ENCODE peak calls at places on chromosomes 7 and 10, in six cellular contexts. Q is colonic mucosa, M is tibial artery, P is uterus, O is K562, R is prostate gland. D is an unnamed sample.

GRCh38 chr10:44968101-44968886 is 8.7 kb downstream of the RASSF4 start:
- DNase-seq in M (peak; percentile 84), R (no peak), O (no peak), Q (peak; percentile 29), P (peak; percentile 51), D (peak; percentile 71)

GRCh38 chr10:22159979-22160378 is 57.8 kb downstream of the EBLN1 start:
- DNase-seq in M (no peak), P (no peak), O (no peak), Q (no peak), R (no peak), D (no peak)

GRCh38 chr10:84256510-84257342 is 11.9 kb downstream of the RGR start:
- DNase-seq in Q (peak; percentile 62), P (no peak), O (peak; percentile 85), R (no peak), M (no peak), D (peak; percentile 50)

GRCh38 chr7:106238830-106239229 is 46.0 kb downstream of the NAMPT start:
- DNase-seq in R (no peak), O (no peak), Q (no peak), P (no peak), M (no peak), D (no peak)

GRCh38 chr10:33055636-33056035 is 97.6 kb upstream of the ITGB1 start:
- DNase-seq in P (no peak), Q (no peak), O (no peak), M (no peak), R (no peak), D (no peak)

GRCh38 chr7:140005754-140006503 is 56.8 kb downstream of the PARP12 start:
- DNase-seq in Q (peak; percentile 33), R (no peak), M (no peak), P (no peak), O (peak; percentile 83), D (no peak)

GRCh38 chr10:52491246-52492000 is 177.3 kb downstream of the DKK1 start:
- DNase-seq in Q (no peak), M (no peak), R (no peak), O (no peak), P (no peak), D (no peak)

GRCh38 chr10:94123253-94123995 is 129.7 kb downstream of the PLCE1 start:
- DNase-seq in Q (no peak), O (no peak), M (no peak), R (no peak), P (no peak), D (no peak)

GRCh38 chr10:120942806-120943413 is 91.7 kb downstream of the WDR11 start:
- DNase-seq in P (peak; percentile 78), O (peak; percentile 61), R (peak; percentile 82), Q (peak; percentile 83), M (peak; percentile 74), D (peak; percentile 74)

GRCh38 chr10:90887555-90887954 is 15.8 kb downstream of the RPP30 start:
- DNase-seq in O (no peak), R (peak; percentile 50), P (no peak), Q (peak; percentile 65), M (no peak), D (no peak)

GRCh38 chr7:47534322-47535032 is 47.4 kb downstream of the TNS3 start:
- DNase-seq in M (no peak), O (peak; percentile 17), Q (no peak), P (no peak), R (no peak), D (no peak)

GRCh38 chr10:103872137-103872933 is 17.0 kb upstream of the SH3PXD2A start:
- DNase-seq in O (no peak), M (no peak), R (peak; percentile 36), Q (no peak), P (no peak), D (peak; percentile 32)

GRCh38 chr7:137354361-137354760 is 10.8 kb upstream of the PTN start:
- DNase-seq in R (no peak), O (no peak), Q (no peak), P (no peak), M (no peak), D (no peak)

GRCh38 chr7:25007668-25008067 is 27.7 kb upstream of the OSBPL3 start:
- DNase-seq in R (no peak), O (no peak), M (no peak), Q (no peak), P (no peak), D (no peak)

GRCh38 chr10:30758341-30758740 is 128.8 kb upstream of the LYZL2 start:
- DNase-seq in P (no peak), O (no peak), R (no peak), M (no peak), Q (no peak), D (no peak)

GRCh38 chr10:4246881-4247358 is 461.9 kb upstream of the KLF6 start:
- DNase-seq in Q (no peak), P (no peak), M (no peak), O (no peak), R (no peak), D (no peak)

GRCh38 chr10:8071006-8071405 is 16.5 kb downstream of the GATA3 start:
- DNase-seq in O (no peak), Q (no peak), P (no peak), M (no peak), R (no peak), D (no peak)

GRCh38 chr10:110544958-110545537 is 22.4 kb upstream of the SMC3 start:
- DNase-seq in R (no peak), O (no peak), M (no peak), P (no peak), Q (no peak), D (no peak)

GRCh38 chr7:81725003-81725402 is 44.8 kb downstream of the HGF start:
- DNase-seq in Q (no peak), O (no peak), R (no peak), P (no peak), M (no peak), D (no peak)

GRCh38 chr7:99386584-99387238 is 12.2 kb downstream of the ARPC1B start:
- DNase-seq in Q (no peak), M (no peak), O (no peak), R (no peak), P (no peak), D (no peak)

GRCh38 chr10:79407811-79408795 is 37.3 kb downstream of the ZCCHC24 start:
- DNase-seq in P (peak; percentile 86), O (no peak), Q (no peak), R (no peak), M (peak; percentile 58), D (peak; percentile 65)

GRCh38 chr7:150737265-150738055 is at the start of gene GIMAP5:
- DNase-seq in P (no peak), M (peak; percentile 38), R (no peak), O (no peak), Q (no peak), D (peak; percentile 53)

GRCh38 chr7:150736864-150737263 is 354 bp upstream of the GIMAP5 start:
- DNase-seq in O (no peak), P (no peak), M (no peak), R (no peak), Q (no peak), D (no peak)

GRCh38 chr7:150740053-150740452 is 2.8 kb downstream of the GIMAP5 start:
- DNase-seq in R (no peak), M (no peak), Q (no peak), O (no peak), P (no peak), D (no peak)

GRCh38 chr7:150738092-150739044 is 1.1 kb downstream of the GIMAP5 start:
- DNase-seq in Q (no peak), P (no peak), R (no peak), O (no peak), M (no peak), D (no peak)

GRCh38 chr7:150739045-150739432 is 1.8 kb downstream of the GIMAP5 start:
- DNase-seq in R (no peak), P (no peak), O (no peak), Q (no peak), M (no peak), D (no peak)
- H3K4me3 ChIP-seq in R (peak overlapping the region; percentile 17), P (peak overlapping the region; percentile 31), O (no peak overlapping the region), Q (peak overlapping the region; percentile 29), M (peak overlapping the region; percentile 42), D (peak overlapping the region; percentile 63)

GRCh38 chr10:130985158-130985753 is 326.3 kb downstream of the TCERG1L start:
- DNase-seq in M (peak; percentile 6), Q (no peak), O (no peak), R (no peak), P (no peak), D (no peak)

GRCh38 chr10:130989670-130990247 is 321.8 kb downstream of the TCERG1L start:
- DNase-seq in M (peak; percentile 12), O (no peak), R (no peak), Q (no peak), P (no peak), D (no peak)

GRCh38 chr10:130984686-130985085 is 326.8 kb downstream of the TCERG1L start:
- DNase-seq in R (no peak), O (no peak), P (no peak), M (no peak), Q (no peak), D (no peak)

GRCh38 chr10:130987401-130987800 is 324.1 kb downstream of the TCERG1L start:
- DNase-seq in Q (no peak), R (no peak), O (no peak), P (no peak), M (peak; percentile 9), D (no peak)

GRCh38 chr10:130986828-130987227 is 324.7 kb downstream of the TCERG1L start:
- DNase-seq in P (no peak), Q (no peak), R (no peak), O (no peak), M (no peak), D (no peak)
- H3K4me1 ChIP-seq in P (no peaks in the 10 kb centered on the region), Q (no peaks in the 10 kb centered on the region), R (no peaks in the 10 kb centered on the region), O (no peaks in the 10 kb centered on the region), M (no peaks in the 10 kb centered on the region), D (no peaks in the 10 kb centered on the region)

DNA sequence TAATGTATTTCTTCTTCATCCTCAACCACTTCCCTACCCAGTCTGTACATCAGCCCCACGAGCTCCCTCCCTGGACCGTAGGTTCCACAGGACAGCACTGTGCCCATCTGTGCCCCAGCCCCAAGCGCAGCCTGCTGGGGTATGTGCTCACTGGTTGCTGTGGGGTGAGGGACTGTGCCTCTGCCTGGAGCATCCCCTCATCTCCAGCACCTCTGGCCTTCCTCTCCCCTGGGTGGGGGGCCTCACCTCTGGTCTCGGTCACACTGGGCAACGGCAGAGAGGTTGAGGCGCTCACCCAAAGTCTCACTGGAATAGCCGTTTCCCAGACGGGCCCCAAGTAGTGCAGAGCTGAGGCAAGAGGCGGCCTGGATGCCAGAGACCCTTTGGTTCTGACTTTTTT is 1.5 kb upstream of the PRKAR1B start:
- DNase-seq in R (no peak), M (no peak), Q (peak; percentile 15), P (no peak), O (no peak), D (no peak)
- H3K4me3 ChIP-seq in R (no peak overlapping the region), M (no peak overlapping the region), Q (no peak overlapping the region), P (no peak overlapping the region), O (peak overlapping the region; percentile 86), D (peak overlapping the region; percentile 32)

GRCh38 chr7:6163402-6163801 is 109.0 kb downstream of the CYTH3 start:
- DNase-seq in Q (no peak), R (no peak), P (no peak), O (no peak), M (no peak), D (no peak)

GRCh38 chr7:6161463-6162330 is 110.7 kb downstream of the CYTH3 start:
- DNase-seq in M (no peak), Q (no peak), R (no peak), P (no peak), O (no peak), D (no peak)

GRCh38 chr7:6164010-6164409 is 108.4 kb downstream of the CYTH3 start:
- DNase-seq in O (no peak), M (no peak), R (no peak), Q (no peak), P (no peak), D (no peak)

GRCh38 chr7:6162650-6163366 is 109.6 kb downstream of the CYTH3 start:
- DNase-seq in R (no peak), P (no peak), Q (no peak), O (no peak), M (no peak), D (no peak)

GRCh38 chr7:6162331-6162620 is 110.1 kb downstream of the CYTH3 start:
- DNase-seq in O (no peak), R (no peak), Q (no peak), P (no peak), M (peak; percentile 77), D (peak; percentile 64)
- H3K4me1 ChIP-seq in O (no peaks in the 10 kb centered on the region), R (no peaks in the 10 kb centered on the region), Q (no peaks in the 10 kb centered on the region), P (no peaks in the 10 kb centered on the region), M (peaks cover 18% of the 10 kb centered on the region), D (peaks cover 7% of the 10 kb centered on the region)

D was measured in psoas muscle.